ENCODE peak calls at places on chromosomes 12 and 14, in five cellular contexts. O is K562, Y is H1, L is GM12878, B is SK-N-SH. T is an unnamed sample.
A peak's percentile ranks its signal among the peaks of the same experiment; 100 is the strongest.

GRCh38 chr12:104998423-104999346 is 12.6 kb downstream of the NOPCHAP1 start:
- DNase-seq in O (no peak), Y (no peak), L (no peak), B (no peak), T (no peak)

GRCh38 chr14:86798330-86798729 is 1194.7 kb downstream of the GALC start:
- DNase-seq in O (no peak), Y (no peak), L (no peak), B (no peak), T (no peak)

GRCh38 chr12:106248849-106249371 is 1.1 kb upstream of the CKAP4 start:
- DNase-seq in O (no peak), Y (no peak), L (no peak), B (no peak), T (no peak)

GRCh38 chr12:131076791-131077747 is 123.4 kb downstream of the ADGRD1 start:
- DNase-seq in O (no peak), Y (no peak), L (no peak), B (peak; percentile 61), T (no peak)

GRCh38 chr12:47591795-47592194 is 114.0 kb downstream of the RPAP3 start:
- DNase-seq in O (no peak), Y (no peak), L (no peak), B (no peak), T (no peak)

GRCh38 chr14:59371762-59372161 is 93.4 kb downstream of the GPR135 start:
- DNase-seq in O (no peak), Y (no peak), L (no peak), B (no peak), T (no peak)

GRCh38 chr12:118375348-118375747 is 1.0 kb upstream of the SUDS3 start:
- DNase-seq in O (no peak), Y (no peak), L (no peak), B (no peak), T (no peak)

GRCh38 chr12:52307836-52308806 is 13.1 kb downstream of the KRT83 start:
- DNase-seq in O (peak; percentile 30), Y (peak; percentile 23), L (no peak), B (peak; percentile 89), T (peak; percentile 46)

GRCh38 chr14:101835166-101835557 is 73.7 kb downstream of the PPP2R5C start:
- DNase-seq in O (no peak), Y (no peak), L (no peak), B (no peak), T (no peak)

GRCh38 chr12:108342985-108343384 is 3.9 kb upstream of the CMKLR1 start:
- DNase-seq in O (no peak), Y (no peak), L (no peak), B (no peak), T (no peak)

GRCh38 chr12:75086086-75087038 is 123.3 kb downstream of the KCNC2 start:
- DNase-seq in O (no peak), Y (no peak), L (no peak), B (no peak), T (no peak)

GRCh38 chr14:45810152-45810872 is 557.3 kb upstream of the MIS18BP1 start:
- DNase-seq in O (no peak), Y (no peak), L (peak; percentile 21), B (no peak), T (no peak)

GRCh38 chr14:100406505-100407131 is 83.5 kb downstream of the SLC25A47 start:
- DNase-seq in O (peak; percentile 48), Y (no peak), L (no peak), B (no peak), T (no peak)

GRCh38 chr14:102857444-102857843 is 65.0 kb upstream of the AMN start:
- DNase-seq in O (no peak), Y (no peak), L (no peak), B (no peak), T (no peak)

GRCh38 chr12:88132387-88132786 is 9.5 kb downstream of the CEP290 start:
- DNase-seq in O (no peak), Y (no peak), L (no peak), B (no peak), T (no peak)

GRCh38 chr14:104239866-104240301 is 101.5 kb downstream of the KIF26A start:
- DNase-seq in O (no peak), Y (no peak), L (no peak), B (peak; percentile 34), T (no peak)

GRCh38 chr14:104184911-104185499 is 46.6 kb downstream of the KIF26A start:
- DNase-seq in O (no peak), Y (no peak), L (no peak), B (peak; percentile 66), T (no peak)

GRCh38 chr12:76030378-76031080 is 1.0 kb downstream of the PHLDA1 start:
- DNase-seq in O (no peak), Y (no peak), L (no peak), B (peak; percentile 67), T (peak; percentile 29)

GRCh38 chr12:2332266-2332665 is 279.5 kb downstream of the CACNA1C start:
- DNase-seq in O (no peak), Y (no peak), L (no peak), B (no peak), T (no peak)

GRCh38 chr12:13342971-13343370 is 146.4 kb downstream of the EMP1 start:
- DNase-seq in O (no peak), Y (no peak), L (no peak), B (no peak), T (no peak)

DNA sequence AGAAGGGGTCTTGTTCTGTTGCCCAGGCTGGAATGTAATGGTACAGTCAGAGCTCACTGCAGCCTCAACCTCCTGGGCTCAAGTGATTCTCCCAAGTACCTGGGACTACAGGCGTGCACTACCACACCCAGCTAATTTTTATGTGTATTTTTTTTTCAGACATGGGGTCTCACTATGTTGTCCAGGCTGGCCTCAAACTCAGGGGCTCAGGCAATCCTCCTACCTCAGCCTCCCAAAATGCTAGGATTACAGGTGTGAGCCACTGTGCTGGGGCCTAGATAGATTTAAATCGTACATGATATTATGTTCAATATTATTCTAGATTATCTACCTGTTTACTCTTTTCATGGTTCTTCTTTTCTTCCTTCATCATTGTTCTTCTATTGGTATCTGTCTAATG is 61.5 kb downstream of the IFT81 start:
- DNase-seq in O (no peak), Y (no peak), L (no peak), B (no peak), T (no peak)
- TF ChIP-seq TAF1 in O (no peak), Y (no peak), L (no peak), B (no peak), T (no peak)

GRCh38 chr14:75428230-75429104 is 645 bp downstream of the JDP2 start:
- DNase-seq in O (peak; percentile 72), Y (no peak), L (no peak), B (peak; percentile 73), T (peak; percentile 54)
- TF ChIP-seq TAF1 in O (no peak), Y (peak; percentile 3), L (no peak), B (no peak), T (no peak)

GRCh38 chr14:43244142-43244625 is 1262.9 kb downstream of the FSCB start:
- DNase-seq in O (no peak), Y (no peak), L (no peak), B (no peak), T (no peak)
- TF ChIP-seq TAF1 in O (no peak), Y (no peak), L (no peak), B (no peak), T (no peak)

GRCh38 chr12:42968426-42968825 is 378.9 kb upstream of the PRICKLE1 start:
- DNase-seq in O (no peak), Y (no peak), L (no peak), B (no peak), T (no peak)

GRCh38 chr12:42962384-42962783 is 372.8 kb upstream of the PRICKLE1 start:
- DNase-seq in O (no peak), Y (no peak), L (no peak), B (peak; percentile 45), T (no peak)

GRCh38 chr12:42963993-42964392 is 374.4 kb upstream of the PRICKLE1 start:
- DNase-seq in O (no peak), Y (no peak), L (no peak), B (no peak), T (no peak)

GRCh38 chr12:42969357-42969756 is 379.8 kb upstream of the PRICKLE1 start:
- DNase-seq in O (no peak), Y (no peak), L (no peak), B (no peak), T (no peak)

GRCh38 chr12:42967850-42968249 is 378.3 kb upstream of the PRICKLE1 start:
- DNase-seq in O (no peak), Y (no peak), L (no peak), B (peak; percentile 20), T (no peak)
- TF ChIP-seq TAF1 in O (no peak), Y (no peak), L (no peak), B (no peak), T (no peak)